ENCODE peak calls at places on chromosome 11, in six cellular contexts. M is psoas muscle, E is transverse colon, F is cardiac muscle cell, L is fibroblast of mammary gland, C is IMR-90. W is an unnamed sample.

GRCh38 chr11:86905252-86905651 is 49.9 kb downstream of the FZD4 start:
- DNase-seq in M (no peak), E (no peak), F (no peak), L (no peak), C (no peak), W (no peak)

GRCh38 chr11:33696931-33697638 is 3.5 kb downstream of the C11orf91 start:
- DNase-seq in M (no peak), E (no peak), F (no peak), L (no peak), C (no peak), W (no peak)

GRCh38 chr11:123505546-123506299 is 75.7 kb downstream of the GRAMD1B start:
- DNase-seq in M (no peak), E (no peak), F (no peak), L (no peak), C (no peak), W (peak; percentile 35)

GRCh38 chr11:119643212-119643877 is 85.7 kb downstream of the NECTIN1 start:
- DNase-seq in M (no peak), E (no peak), F (no peak), L (no peak), C (no peak), W (no peak)

GRCh38 chr11:70834277-70834940 is 418.0 kb downstream of the SHANK2 start:
- DNase-seq in M (no peak), E (no peak), F (no peak), L (no peak), C (peak; percentile 14), W (no peak)

GRCh38 chr11:68783216-68783821 is 32.0 kb upstream of the TESMIN start:
- DNase-seq in M (no peak), E (no peak), F (no peak), L (no peak), C (no peak), W (no peak)

GRCh38 chr11:11963842-11964773 is 44.3 kb downstream of the DKK3 start:
- DNase-seq in M (no peak), E (no peak), F (no peak), L (no peak), C (no peak), W (no peak)

GRCh38 chr11:102842930-102843329 is 479 bp downstream of the MMP3 start:
- DNase-seq in M (no peak), E (no peak), F (no peak), L (no peak), C (peak; percentile 50), W (no peak)

GRCh38 chr11:128207861-128208321 is 379.5 kb downstream of the ETS1 start:
- DNase-seq in M (no peak), E (no peak), F (peak; percentile 99), L (peak; percentile 99), C (peak; percentile 91), W (no peak)

GRCh38 chr11:44726278-44727113 is at the start of gene TSPAN18:
- DNase-seq in M (peak; percentile 30), E (no peak), F (no peak), L (no peak), C (no peak), W (peak; percentile 47)

GRCh38 chr11:95507794-95508193 is 276.8 kb upstream of the SESN3 start:
- DNase-seq in M (no peak), E (no peak), F (no peak), L (no peak), C (no peak), W (no peak)

GRCh38 chr11:122491486-122491885 is 164.0 kb upstream of the UBASH3B start:
- DNase-seq in M (no peak), E (no peak), F (peak; percentile 64), L (peak; percentile 63), C (peak; percentile 75), W (no peak)

GRCh38 chr11:102293873-102294601 is 23.2 kb upstream of the BIRC3 start:
- DNase-seq in M (no peak), E (no peak), F (peak; percentile 70), L (peak; percentile 66), C (peak; percentile 66), W (no peak)

GRCh38 chr11:63609536-63609935 is 4.7 kb downstream of the PLAAT3 start:
- DNase-seq in M (peak; percentile 25), E (peak; percentile 59), F (no peak), L (no peak), C (no peak), W (no peak)

GRCh38 chr11:117879516-117880480 is 3.3 kb upstream of the FXYD6 start:
- DNase-seq in M (no peak), E (no peak), F (no peak), L (no peak), C (no peak), W (no peak)

GRCh38 chr11:1458340-1459218 is 28.0 kb downstream of the MOB2 start:
- DNase-seq in M (peak; percentile 48), E (peak; percentile 80), F (peak; percentile 64), L (peak; percentile 22), C (peak; percentile 2), W (no peak)
- TF ChIP-seq CTCF in M (no peak), E (peak; percentile 25), F (peak; percentile 35), L (peak; percentile 32), C (peak; percentile 23), W (peak; percentile 36)

GRCh38 chr11:116733959-116734517 is 38.7 kb downstream of the BUD13 start:
- DNase-seq in M (no peak), E (no peak), F (no peak), L (no peak), C (no peak), W (no peak)

GRCh38 chr11:116732740-116733385 is 39.9 kb downstream of the BUD13 start:
- DNase-seq in M (peak; percentile 46), E (peak; percentile 69), F (peak; percentile 82), L (peak; percentile 71), C (peak; percentile 68), W (peak; percentile 70)

GRCh38 chr11:116738975-116739374 is 33.8 kb downstream of the BUD13 start:
- DNase-seq in M (no peak), E (no peak), F (no peak), L (no peak), C (no peak), W (no peak)

GRCh38 chr11:116733386-116733755 is 39.4 kb downstream of the BUD13 start:
- DNase-seq in M (no peak), E (no peak), F (no peak), L (no peak), C (no peak), W (no peak)

DNA sequence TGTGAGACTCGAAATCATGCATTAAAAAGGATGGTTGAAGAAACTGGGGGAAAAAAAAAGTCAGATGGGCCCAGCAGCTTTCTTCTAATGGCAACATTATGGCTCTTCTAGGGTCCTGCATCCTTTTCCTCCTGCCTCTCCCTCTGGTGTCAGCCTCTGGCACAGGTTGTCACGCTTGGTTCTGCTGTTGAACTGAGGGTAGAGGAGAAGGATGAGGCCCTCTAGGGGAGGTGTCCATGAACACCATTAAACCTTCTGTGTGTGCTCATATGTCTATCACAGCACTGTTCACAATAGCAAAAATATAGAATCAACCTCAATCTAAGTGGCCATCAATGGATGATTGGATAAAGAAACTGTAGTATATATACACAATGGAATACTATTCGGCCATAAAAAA is 36.0 kb downstream of the BUD13 start:
- DNase-seq in M (no peak), E (no peak), F (no peak), L (no peak), C (no peak), W (no peak)
- TF ChIP-seq CTCF in M (no peak), E (no peak), F (no peak), L (no peak), C (no peak), W (no peak)

GRCh38 chr11:3080733-3081385 is 23.6 kb upstream of the CARS1 start:
- DNase-seq in M (no peak), E (no peak), F (no peak), L (no peak), C (no peak), W (no peak)
- TF ChIP-seq CTCF in M (no peak), E (no peak), F (no peak), L (no peak), C (no peak), W (no peak)

GRCh38 chr11:65540290-65541092 is 15.6 kb downstream of the SCYL1 start:
- DNase-seq in M (peak; percentile 89), E (peak; percentile 97), F (peak; percentile 93), L (peak; percentile 81), C (peak; percentile 82), W (peak; percentile 71)
- TF ChIP-seq CTCF in M (peak; percentile 77), E (peak; percentile 98), F (peak; percentile 79), L (peak; percentile 66), C (peak; percentile 88), W (peak; percentile 80)

DNA sequence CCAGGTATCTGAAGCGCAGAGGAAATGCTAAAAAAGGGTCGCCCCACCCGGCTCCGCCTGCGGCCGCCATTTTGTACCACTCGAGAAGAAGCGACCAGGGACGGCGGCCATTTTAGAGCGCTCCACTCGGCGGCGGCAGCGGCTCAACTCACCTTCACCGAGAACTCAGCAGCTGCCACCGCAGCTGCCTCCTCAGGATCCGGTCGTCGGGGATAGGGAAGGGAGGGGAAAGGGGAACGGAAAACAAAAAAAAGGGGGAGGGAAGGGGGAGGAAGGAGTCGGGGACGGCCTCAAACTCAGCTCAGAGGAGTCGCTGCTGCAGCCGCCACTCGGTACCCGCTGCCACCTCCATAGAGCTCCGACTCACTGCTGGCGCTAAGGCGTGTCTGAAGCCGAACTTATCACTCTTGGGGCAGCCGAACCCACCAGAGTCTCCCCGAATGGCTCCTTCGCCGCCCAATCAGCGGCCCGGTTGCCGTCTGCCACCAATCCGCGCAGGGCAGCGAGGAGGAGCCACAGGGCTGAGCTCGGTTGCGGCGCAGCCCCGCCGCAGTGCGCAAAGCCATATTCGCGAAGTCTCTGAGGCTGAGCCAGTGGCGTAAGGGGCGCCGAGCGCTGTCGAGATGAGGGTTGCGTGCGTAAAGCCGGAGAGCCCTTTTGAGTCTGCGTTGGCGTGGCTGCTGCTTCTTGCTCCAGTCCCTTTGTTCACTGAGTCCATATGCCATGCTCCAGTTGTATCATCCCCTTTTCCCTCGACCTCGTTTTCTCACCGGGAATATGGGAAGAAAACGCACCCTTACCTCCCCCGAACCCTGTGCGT is at the start of gene EIF4G2:
- DNase-seq in M (peak; percentile 98), E (peak; percentile 99), F (peak; percentile 99), L (peak; percentile 98), C (peak; percentile 99), W (peak; percentile 98)
- TF ChIP-seq CTCF in M (no peak), E (no peak), F (no peak), L (no peak), C (no peak), W (no peak)

GRCh38 chr11:35373284-35373933 is 45.9 kb downstream of the SLC1A2 start:
- DNase-seq in M (no peak), E (peak; percentile 30), F (no peak), L (no peak), C (peak; percentile 27), W (no peak)
- TF ChIP-seq CTCF in M (no peak), E (peak; percentile 8), F (no peak), L (no peak), C (no peak), W (no peak)

DNA sequence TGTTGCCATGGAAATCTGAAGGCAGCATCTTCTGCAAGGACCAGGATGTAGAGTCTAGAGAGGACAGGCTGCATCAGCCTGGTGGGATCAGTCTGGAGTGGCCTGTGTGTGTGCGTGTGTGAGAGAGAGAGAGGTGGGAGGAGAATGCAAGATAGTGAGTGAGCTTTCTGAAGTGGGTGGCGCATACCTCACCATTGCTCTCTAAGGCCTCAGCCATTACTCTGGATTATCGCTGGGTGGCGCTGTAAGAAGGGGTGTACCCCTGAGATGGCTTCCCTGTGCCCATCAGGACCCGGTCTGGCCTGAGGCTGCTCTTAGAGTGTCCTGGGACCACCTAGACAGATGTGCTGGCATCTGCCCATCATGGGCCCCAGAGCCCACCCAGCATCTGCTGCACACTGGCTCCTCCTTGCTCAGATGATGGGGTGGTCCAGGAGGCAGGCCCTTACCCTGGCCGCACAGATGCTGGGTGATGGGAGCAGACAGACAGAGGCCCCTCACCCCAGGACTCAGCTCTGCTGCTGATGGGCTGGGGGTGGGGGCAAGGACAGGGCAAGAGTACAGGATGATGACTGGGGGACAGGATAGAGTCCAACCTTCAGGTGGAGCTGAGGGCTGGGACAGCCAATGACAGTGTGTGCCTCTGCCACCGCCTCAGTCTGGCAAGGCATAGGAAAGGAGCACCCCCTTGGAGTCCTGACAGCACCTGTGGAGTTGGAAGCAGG is 25.7 kb upstream of the TUB start:
- DNase-seq in M (no peak), E (no peak), F (no peak), L (peak; percentile 17), C (no peak), W (no peak)
- TF ChIP-seq CTCF in M (no peak), E (no peak), F (peak; percentile 31), L (peak; percentile 24), C (peak; percentile 11), W (peak; percentile 25)